ENCODE peak calls at places on chromosome 5, in five cellular contexts. I, X, W, K and B are unnamed samples.

GRCh38 chr5:170638454-170639220 is 134.8 kb downstream of the KCNIP1 start:
- DNase-seq in W (no peak), X (peak), I (peak), K (no peak), B (peak)

GRCh38 chr5:109199294-109199693 is 210.5 kb downstream of the PJA2 start:
- DNase-seq in W (no peak), K (no peak), I (no peak), X (no peak), B (no peak)

GRCh38 chr5:68027519-68027918 is 188.0 kb upstream of the PIK3R1 start:
- DNase-seq in W (no peak), K (no peak), I (no peak), X (no peak), B (peak)

GRCh38 chr5:119036101-119036762 is 34.7 kb upstream of the DMXL1 start:
- DNase-seq in K (no peak), I (peak), W (no peak), X (no peak), B (peak)

GRCh38 chr5:107384256-107384655 is 286.5 kb downstream of the EFNA5 start:
- DNase-seq in X (no peak), I (peak), K (no peak), W (no peak), B (no peak)

GRCh38 chr5:132428811-132429440 is 59.4 kb downstream of the SLC22A5 start:
- DNase-seq in I (peak), K (no peak), W (no peak), X (no peak), B (no peak)

GRCh38 chr5:169301386-169301930 is 519 bp upstream of the SLIT3 start:
- DNase-seq in K (no peak), I (no peak), X (no peak), W (no peak), B (no peak)

GRCh38 chr5:136656811-136657210 is 291.5 kb upstream of the TRPC7 start:
- DNase-seq in W (no peak), I (peak), K (no peak), X (no peak), B (no peak)

GRCh38 chr5:83718195-83718825 is 2.3 kb downstream of the HAPLN1 start:
- DNase-seq in X (no peak), K (no peak), I (peak), W (no peak), B (peak)